ENCODE peak calls at places on chromosomes 13 and 19, in ten cellular contexts. X is nephron progenitor cell; R is progenitor cell of endocrine pancreas; T is Caco-2; M is thoracic aorta; B is fibroblast of lung; C is cardiac fibroblast; H is GM13977; L is CD4-positive, alpha-beta T cell; O is psoas muscle. A is an unnamed sample.

GRCh38 chr19:8366121-8366581 is 2.2 kb downstream of the ANGPTL4 start:
- DNase-seq in X (no peak), R (no peak), T (no peak), M (no peak), B (no peak), C (no peak), H (no peak), L (no peak), O (no peak), A (no peak)

GRCh38 chr13:84399320-84400085 is 517.2 kb upstream of the SLITRK1 start:
- DNase-seq in X (no peak), R (no peak), T (no peak), M (no peak), B (peak; percentile 51), C (peak; percentile 14), H (no peak), L (no peak), O (no peak), A (no peak)

GRCh38 chr13:98044301-98044700 is 90.8 kb downstream of the IPO5 start:
- DNase-seq in X (no peak), R (no peak), T (no peak), M (no peak), B (no peak), C (no peak), H (no peak), L (no peak), O (no peak), A (no peak)

GRCh38 chr19:3803114-3803888 is 17.1 kb upstream of the MATK start:
- DNase-seq in X (no peak), R (no peak), T (no peak), M (no peak), B (no peak), C (no peak), H (no peak), L (no peak), O (no peak), A (no peak)

GRCh38 chr19:48988286-48988685 is 4.8 kb downstream of the GYS1 start:
- DNase-seq in X (no peak), R (no peak), T (no peak), M (no peak), B (no peak), C (no peak), H (no peak), L (no peak), O (no peak), A (no peak)

GRCh38 chr13:75847588-75847987 is 211.5 kb downstream of the LMO7 start:
- DNase-seq in X (no peak), R (no peak), T (no peak), M (no peak), B (no peak), C (no peak), H (no peak), L (no peak), O (no peak), A (no peak)

GRCh38 chr13:99425485-99426341 is 75.6 kb upstream of the TM9SF2 start:
- DNase-seq in X (no peak), R (no peak), T (no peak), M (no peak), B (no peak), C (no peak), H (peak; percentile 66), L (peak; percentile 62), O (no peak), A (no peak)

GRCh38 chr13:94308808-94309207 is 170.7 kb downstream of the DCT start:
- DNase-seq in X (no peak), R (no peak), T (no peak), M (no peak), B (no peak), C (no peak), H (no peak), L (no peak), O (no peak), A (no peak)

GRCh38 chr19:4369109-4369887 is 25.9 kb downstream of the MPND start:
- DNase-seq in X (peak; percentile 53), R (no peak), T (no peak), M (no peak), B (peak; percentile 56), C (no peak), H (peak; percentile 80), L (peak; percentile 63), O (peak; percentile 52), A (no peak)

GRCh38 chr19:11519138-11519537 is 9.8 kb downstream of the ECSIT start:
- DNase-seq in X (no peak), R (no peak), T (no peak), M (no peak), B (no peak), C (no peak), H (no peak), L (no peak), O (no peak), A (no peak)

GRCh38 chr19:17125728-17126677 is 50.4 kb downstream of the MYO9B start:
- DNase-seq in X (no peak), R (no peak), T (no peak), M (peak; percentile 41), B (peak; percentile 13), C (peak; percentile 55), H (peak; percentile 76), L (peak; percentile 77), O (peak; percentile 66), A (no peak)

GRCh38 chr19:3278294-3278693 is 53.8 kb downstream of the CELF5 start:
- DNase-seq in X (no peak), R (no peak), T (no peak), M (no peak), B (no peak), C (no peak), H (no peak), L (no peak), O (no peak), A (no peak)

GRCh38 chr19:14528419-14529253 is 758 bp upstream of the TECR start:
- DNase-seq in X (no peak), R (no peak), T (no peak), M (no peak), B (no peak), C (no peak), H (no peak), L (no peak), O (peak; percentile 33), A (no peak)

GRCh38 chr19:42919757-42920079 is 2.0 kb upstream of the PSG6 start:
- DNase-seq in X (no peak), R (no peak), T (no peak), M (no peak), B (no peak), C (peak; percentile 29), H (no peak), L (no peak), O (no peak), A (no peak)

GRCh38 chr13:33869005-33869404 is 51.1 kb downstream of the RFC3 start:
- DNase-seq in X (no peak), R (no peak), T (no peak), M (no peak), B (peak; percentile 67), C (no peak), H (no peak), L (no peak), O (no peak), A (no peak)

GRCh38 chr13:77752512-77753069 is 55.1 kb downstream of the SLAIN1 start:
- DNase-seq in X (no peak), R (no peak), T (no peak), M (no peak), B (no peak), C (no peak), H (no peak), L (no peak), O (no peak), A (no peak)

DNA sequence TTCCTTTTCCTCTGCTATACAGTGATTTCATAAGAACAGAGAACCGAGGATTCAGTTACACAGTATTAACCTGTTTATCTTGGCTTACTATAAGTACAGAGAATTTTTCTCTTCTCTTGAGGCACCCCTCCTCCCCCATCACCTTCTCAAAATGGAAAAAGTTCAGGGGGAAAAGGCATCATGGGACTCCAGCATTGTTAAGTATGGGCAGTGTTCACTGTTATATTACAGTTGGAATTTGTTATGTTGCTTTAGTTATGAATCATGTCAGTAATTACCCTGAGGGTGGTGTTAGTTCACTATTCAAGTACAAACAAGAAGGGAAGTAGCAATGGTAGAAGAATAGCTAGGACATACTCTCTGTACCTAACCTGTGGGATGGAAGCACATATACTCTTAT is 12.1 kb downstream of the LPAR6 start:
- DNase-seq in X (no peak), R (no peak), T (peak; percentile 1), M (no peak), B (peak; percentile 79), C (peak; percentile 86), H (no peak), L (no peak), O (no peak), A (no peak)
- TF ChIP-seq CTCF in X (no peak), R (no peak), T (no peak), M (no peak), B (no peak), C (no peak), H (no peak), L (no peak), O (no peak), A (no peak)

GRCh38 chr19:50536662-50537305 is 23.1 kb upstream of the ASPDH start:
- DNase-seq in X (no peak), R (no peak), T (no peak), M (no peak), B (no peak), C (no peak), H (no peak), L (no peak), O (no peak), A (no peak)
- TF ChIP-seq CTCF in X (no peak), R (no peak), T (no peak), M (no peak), B (no peak), C (no peak), H (no peak), L (no peak), O (no peak), A (no peak)

DNA sequence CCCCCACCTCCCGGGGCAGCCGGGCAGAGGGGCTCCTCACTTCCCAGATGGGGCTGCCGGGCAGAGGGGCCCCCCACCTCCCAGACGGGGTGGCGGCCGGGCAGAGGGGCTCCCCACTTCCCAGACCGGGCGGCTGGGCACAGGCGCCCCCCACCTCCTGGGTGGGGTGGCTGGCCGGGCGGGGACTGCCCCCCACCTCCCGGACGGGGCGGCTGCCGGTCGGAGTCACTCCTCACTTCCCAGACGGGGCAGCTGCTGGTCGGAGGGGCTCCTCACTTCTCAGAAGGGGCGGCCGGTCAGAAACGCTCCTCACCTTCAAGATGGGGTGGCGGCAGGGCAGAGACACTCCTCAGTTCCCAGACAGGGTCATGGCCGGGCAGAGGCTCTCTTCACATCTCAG is 43.9 kb downstream of the ZNF730 start:
- DNase-seq in X (no peak), R (no peak), T (no peak), M (no peak), B (no peak), C (no peak), H (no peak), L (no peak), O (no peak), A (no peak)
- TF ChIP-seq CTCF in X (no peak), R (no peak), T (no peak), M (no peak), B (no peak), C (no peak), H (no peak), L (no peak), O (no peak), A (no peak)

DNA sequence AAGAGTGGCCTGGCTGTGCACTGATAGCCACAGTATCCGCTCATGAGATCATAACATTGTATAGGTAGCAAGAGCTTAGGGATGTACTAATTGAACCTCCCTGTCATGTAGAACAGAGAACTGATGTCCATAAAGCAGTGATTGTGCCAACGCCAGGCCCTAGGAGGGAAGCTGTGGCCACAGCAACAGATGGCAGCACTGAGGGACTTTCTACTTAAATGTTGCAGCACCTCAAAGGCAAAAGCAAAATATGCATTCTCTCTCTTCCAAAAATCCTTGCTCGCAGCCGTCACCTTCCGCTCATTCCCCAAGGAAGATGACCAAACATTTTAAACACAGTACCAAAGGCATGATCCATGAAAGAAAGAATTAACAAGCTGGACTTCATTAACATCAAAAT is 32.3 kb downstream of the COL4A1 start:
- DNase-seq in X (no peak), R (no peak), T (no peak), M (no peak), B (no peak), C (no peak), H (no peak), L (no peak), O (no peak), A (no peak)
- TF ChIP-seq CTCF in X (no peak), R (no peak), T (no peak), M (peak; percentile 50), B (peak; percentile 23), C (peak; percentile 36), H (no peak), L (no peak), O (no peak), A (no peak)